ENCODE peak calls at places on chromosomes 13 and 19, in six cellular contexts. C is activated T-cell treated with anti-CD3 and anti-CD28 coated beads, Interleukin-2, amount 50 U/mL, for 1 hour; Z is stimulated activated effector memory CD8-positive, alpha-beta T cell treated with anti-CD3 and anti-CD28 coated beads, Interleukin-12 subunit alpha, Interleukin-12 subunit beta, amount 100 ng/mL, for 72 hours; B is AG04449; R is fibroblast of the aortic adventitia; S is Right ventricle myocardium superior. P is an unnamed sample.

GRCh38 chr13:21435231-21435630 is 23.9 kb downstream of the ZDHHC20 start:
- DNase-seq in C (no peak), Z (no peak), B (no peak), R (no peak), S (no peak), P (no peak)

GRCh38 chr13:90447735-90448103 is 899.8 kb upstream of the MIR17HG start:
- DNase-seq in C (no peak), Z (no peak), B (peak), R (peak), S (no peak), P (no peak)

GRCh38 chr19:47239610-47240296 is 8.8 kb upstream of the BBC3 start:
- DNase-seq in C (peak), Z (peak), B (no peak), R (no peak), S (no peak), P (no peak)

GRCh38 chr19:17579523-17580244 is 24.2 kb downstream of the COLGALT1 start:
- DNase-seq in C (no peak), Z (peak), B (no peak), R (peak), S (peak), P (peak)

GRCh38 chr13:72960541-72960940 is 98.3 kb upstream of the KLF5 start:
- DNase-seq in C (no peak), Z (no peak), B (no peak), R (no peak), S (no peak), P (peak)

GRCh38 chr13:89726690-89727435 is 1620.6 kb upstream of the MIR17HG start:
- DNase-seq in C (no peak), Z (no peak), B (no peak), R (peak), S (no peak), P (peak)

GRCh38 chr19:55146078-55146647 is 2.8 kb downstream of the TNNT1 start:
- DNase-seq in C (peak), Z (no peak), B (no peak), R (no peak), S (no peak), P (peak)

GRCh38 chr13:45974500-45974899 is 78.0 kb downstream of the ZC3H13 start:
- DNase-seq in C (no peak), Z (no peak), B (no peak), R (no peak), S (no peak), P (no peak)

GRCh38 chr19:516884-517424 is 9.7 kb downstream of the TPGS1 start:
- DNase-seq in C (no peak), Z (no peak), B (no peak), R (no peak), S (no peak), P (no peak)

GRCh38 chr19:39057615-39058014 is 25.3 kb upstream of the FBXO27 start:
- DNase-seq in C (no peak), Z (no peak), B (no peak), R (peak), S (no peak), P (no peak)

GRCh38 chr13:97191615-97192014 is 30.5 kb upstream of the MBNL2 start:
- DNase-seq in C (no peak), Z (no peak), B (no peak), R (no peak), S (no peak), P (no peak)

P was measured in DMS153.